ENCODE peak calls at places on chromosomes 2 and 18, in eight cellular contexts. S is fibroblast of the aortic adventitia; G is activated naive CD4-positive, alpha-beta T cell; U is NCI-H1092 treated with DMSO at 0.1 percent for 48 hours; Z is tibial artery; E is naive thymus-derived CD4-positive, alpha-beta T cell; Q is NCI-H1694 treated with DMSO at 0.1 percent for 48 hours; N is Caco-2. J is an unnamed sample.

GRCh38 chr18:58567453-58568196 is 61.3 kb downstream of the ALPK2 start:
- DNase-seq in S (peak; percentile 98), Q (no peak), U (no peak), Z (no peak), N (no peak), G (no peak), E (no peak), J (no peak)

GRCh38 chr2:159982842-159983785 is 79.3 kb downstream of the PLA2R1 start:
- DNase-seq in N (no peak), G (no peak), Z (no peak), Q (no peak), E (no peak), S (peak; percentile 66), U (no peak), J (no peak)

GRCh38 chr2:210198326-210198725 is 26.9 kb downstream of the ACADL start:
- DNase-seq in G (no peak), S (peak; percentile 14), E (no peak), U (no peak), Q (no peak), Z (no peak), N (no peak), J (no peak)

GRCh38 chr2:179470102-179470501 is 205.5 kb upstream of the SESTD1 start:
- DNase-seq in U (no peak), Q (no peak), Z (no peak), E (no peak), S (no peak), N (no peak), G (no peak), J (no peak)

GRCh38 chr2:128381001-128381938 is 62.6 kb upstream of the HS6ST1 start:
- DNase-seq in N (peak; percentile 74), G (no peak), E (no peak), S (no peak), Z (peak; percentile 15), Q (peak; percentile 59), U (peak; percentile 58), J (no peak)

GRCh38 chr18:55780591-55781071 is 192.6 kb upstream of the TCF4 start:
- DNase-seq in E (no peak), U (no peak), Q (no peak), S (peak; percentile 38), Z (no peak), G (no peak), N (no peak), J (no peak)

GRCh38 chr2:85999131-85999831 is 106.4 kb downstream of the POLR1A start:
- DNase-seq in E (peak; percentile 35), N (peak; percentile 22), G (no peak), S (no peak), U (no peak), Q (no peak), Z (no peak), J (peak; percentile 70)

GRCh38 chr18:55510809-55511208 is 77.2 kb downstream of the TCF4 start:
- DNase-seq in S (peak; percentile 89), E (no peak), Q (no peak), G (no peak), Z (peak; percentile 25), U (no peak), N (no peak), J (no peak)

GRCh38 chr2:227834423-227834822 is 20.8 kb downstream of the CCL20 start:
- DNase-seq in G (no peak), U (no peak), Z (no peak), E (no peak), S (peak; percentile 18), N (no peak), Q (no peak), J (no peak)

GRCh38 chr18:48418409-48419267 is 9.5 kb upstream of the ZBTB7C start:
- DNase-seq in Z (peak; percentile 77), Q (no peak), N (no peak), S (no peak), E (no peak), G (no peak), U (no peak), J (no peak)

GRCh38 chr2:229133155-229133772 is 137.8 kb downstream of the PID1 start:
- DNase-seq in U (peak; percentile 64), N (no peak), Z (no peak), Q (peak; percentile 6), E (no peak), S (peak; percentile 70), G (no peak), J (peak; percentile 5)

GRCh38 chr2:120879401-120880295 is 144.0 kb downstream of the GLI2 start:
- DNase-seq in S (no peak), Z (no peak), N (no peak), Q (no peak), G (no peak), E (no peak), U (no peak), J (no peak)

GRCh38 chr2:185734658-185735057 is 3.9 kb upstream of the FSIP2 start:
- DNase-seq in Q (no peak), E (no peak), N (no peak), S (no peak), U (no peak), G (no peak), Z (no peak), J (no peak)

GRCh38 chr2:189304360-189304759 is 124.8 kb upstream of the COL5A2 start:
- DNase-seq in G (no peak), Z (no peak), N (no peak), Q (no peak), U (no peak), E (peak; percentile 25), S (no peak), J (no peak)

GRCh38 chr2:13106302-13106701 is 389.6 kb downstream of the TRIB2 start:
- DNase-seq in E (no peak), G (no peak), Q (no peak), Z (no peak), U (no peak), S (no peak), N (no peak), J (no peak)

GRCh38 chr2:8515864-8516533 is 165.9 kb upstream of the ID2 start:
- DNase-seq in E (no peak), U (peak; percentile 39), N (peak; percentile 67), G (no peak), Z (no peak), S (no peak), Q (no peak), J (no peak)

GRCh38 chr2:28855977-28856376 is 14.1 kb downstream of the TRMT61B start:
- DNase-seq in N (no peak), Q (no peak), G (no peak), S (no peak), Z (no peak), U (no peak), E (no peak), J (no peak)

GRCh38 chr2:69177063-69177771 is 164.2 kb downstream of the ANTXR1 start:
- DNase-seq in Q (no peak), E (no peak), S (peak; percentile 97), U (no peak), N (peak; percentile 48), Z (peak; percentile 75), G (no peak), J (no peak)

GRCh38 chr2:178579006-178579405 is 98.7 kb downstream of the PLEKHA3 start:
- DNase-seq in Q (no peak), N (no peak), Z (no peak), U (no peak), E (no peak), S (peak; percentile 20), G (no peak), J (no peak)

J was measured in GM13977.